ENCODE peak calls at places on chromosomes 16 and 17, in nine cellular contexts. One of them, this sample, is unnamed.

GRCh38 chr16:81558444-81559175 is 114.0 kb downstream of the CMIP start:
- DNase-seq in stimulated activated CD4-positive, alpha-beta T cell treated with anti-CD3 and anti-CD28 coated beads, Interleukin-2, amount 100 ng/mL, for 24 hours: no peak
- DNase-seq in CD4-positive, alpha-beta T cell: no peak
- DNase-seq in Peyer's patch: no peak
- DNase-seq in stimulated activated CD8-positive, alpha-beta memory T cell treated with anti-CD3 and anti-CD28 coated beads, Interleukin-12 subunit alpha, Interleukin-12 subunit beta, amount 100 ng/mL, for 1 hour: no peak
- DNase-seq in EH: no peak
- DNase-seq in transverse colon: peak
- DNase-seq in brain microvascular endothelial cell: no peak
- DNase-seq in kidney: peak
- DNase-seq in this sample: no peak

GRCh38 chr17:35086931-35087573 is 23.5 kb upstream of the RFFL start:
- DNase-seq in stimulated activated CD4-positive, alpha-beta T cell treated with anti-CD3 and anti-CD28 coated beads, Interleukin-2, amount 100 ng/mL, for 24 hours: no peak
- DNase-seq in CD4-positive, alpha-beta T cell: no peak
- DNase-seq in Peyer's patch: no peak
- DNase-seq in stimulated activated CD8-positive, alpha-beta memory T cell treated with anti-CD3 and anti-CD28 coated beads, Interleukin-12 subunit alpha, Interleukin-12 subunit beta, amount 100 ng/mL, for 1 hour: no peak
- DNase-seq in EH: no peak
- DNase-seq in transverse colon: peak
- DNase-seq in brain microvascular endothelial cell: no peak
- DNase-seq in kidney: no peak
- DNase-seq in this sample: no peak

GRCh38 chr16:73202176-73202729 is 154.3 kb upstream of the ZFHX3 start:
- DNase-seq in stimulated activated CD4-positive, alpha-beta T cell treated with anti-CD3 and anti-CD28 coated beads, Interleukin-2, amount 100 ng/mL, for 24 hours: no peak
- DNase-seq in CD4-positive, alpha-beta T cell: no peak
- DNase-seq in Peyer's patch: no peak
- DNase-seq in stimulated activated CD8-positive, alpha-beta memory T cell treated with anti-CD3 and anti-CD28 coated beads, Interleukin-12 subunit alpha, Interleukin-12 subunit beta, amount 100 ng/mL, for 1 hour: no peak
- DNase-seq in EH: peak
- DNase-seq in transverse colon: peak
- DNase-seq in brain microvascular endothelial cell: peak
- DNase-seq in kidney: no peak
- DNase-seq in this sample: peak

GRCh38 chr17:81091774-81092517 is 57.0 kb downstream of the BAIAP2 start:
- DNase-seq in stimulated activated CD4-positive, alpha-beta T cell treated with anti-CD3 and anti-CD28 coated beads, Interleukin-2, amount 100 ng/mL, for 24 hours: no peak
- DNase-seq in CD4-positive, alpha-beta T cell: no peak
- DNase-seq in Peyer's patch: no peak
- DNase-seq in stimulated activated CD8-positive, alpha-beta memory T cell treated with anti-CD3 and anti-CD28 coated beads, Interleukin-12 subunit alpha, Interleukin-12 subunit beta, amount 100 ng/mL, for 1 hour: no peak
- DNase-seq in EH: no peak
- DNase-seq in transverse colon: no peak
- DNase-seq in brain microvascular endothelial cell: no peak
- DNase-seq in kidney: no peak
- DNase-seq in this sample: no peak

GRCh38 chr16:46736695-46737094 is 11.4 kb downstream of the MYLK3 start:
- DNase-seq in stimulated activated CD4-positive, alpha-beta T cell treated with anti-CD3 and anti-CD28 coated beads, Interleukin-2, amount 100 ng/mL, for 24 hours: no peak
- DNase-seq in CD4-positive, alpha-beta T cell: no peak
- DNase-seq in Peyer's patch: no peak
- DNase-seq in stimulated activated CD8-positive, alpha-beta memory T cell treated with anti-CD3 and anti-CD28 coated beads, Interleukin-12 subunit alpha, Interleukin-12 subunit beta, amount 100 ng/mL, for 1 hour: no peak
- DNase-seq in EH: peak
- DNase-seq in transverse colon: no peak
- DNase-seq in brain microvascular endothelial cell: no peak
- DNase-seq in kidney: no peak
- DNase-seq in this sample: no peak

GRCh38 chr17:81869221-81870154 is 1.6 kb downstream of the ARHGDIA start:
- DNase-seq in stimulated activated CD4-positive, alpha-beta T cell treated with anti-CD3 and anti-CD28 coated beads, Interleukin-2, amount 100 ng/mL, for 24 hours: peak
- DNase-seq in CD4-positive, alpha-beta T cell: no peak
- DNase-seq in Peyer's patch: no peak
- DNase-seq in stimulated activated CD8-positive, alpha-beta memory T cell treated with anti-CD3 and anti-CD28 coated beads, Interleukin-12 subunit alpha, Interleukin-12 subunit beta, amount 100 ng/mL, for 1 hour: no peak
- DNase-seq in EH: peak
- DNase-seq in transverse colon: peak
- DNase-seq in brain microvascular endothelial cell: peak
- DNase-seq in kidney: peak
- DNase-seq in this sample: peak

GRCh38 chr17:58283674-58284612 is 3.2 kb upstream of the MPO start:
- DNase-seq in stimulated activated CD4-positive, alpha-beta T cell treated with anti-CD3 and anti-CD28 coated beads, Interleukin-2, amount 100 ng/mL, for 24 hours: no peak
- DNase-seq in CD4-positive, alpha-beta T cell: no peak
- DNase-seq in Peyer's patch: no peak
- DNase-seq in stimulated activated CD8-positive, alpha-beta memory T cell treated with anti-CD3 and anti-CD28 coated beads, Interleukin-12 subunit alpha, Interleukin-12 subunit beta, amount 100 ng/mL, for 1 hour: no peak
- DNase-seq in EH: no peak
- DNase-seq in transverse colon: no peak
- DNase-seq in brain microvascular endothelial cell: no peak
- DNase-seq in kidney: peak
- DNase-seq in this sample: no peak

GRCh38 chr16:2468142-2468724 is 2.9 kb upstream of the NTN3 start:
- DNase-seq in stimulated activated CD4-positive, alpha-beta T cell treated with anti-CD3 and anti-CD28 coated beads, Interleukin-2, amount 100 ng/mL, for 24 hours: peak
- DNase-seq in CD4-positive, alpha-beta T cell: no peak
- DNase-seq in Peyer's patch: no peak
- DNase-seq in stimulated activated CD8-positive, alpha-beta memory T cell treated with anti-CD3 and anti-CD28 coated beads, Interleukin-12 subunit alpha, Interleukin-12 subunit beta, amount 100 ng/mL, for 1 hour: no peak
- DNase-seq in EH: peak
- DNase-seq in transverse colon: no peak
- DNase-seq in brain microvascular endothelial cell: no peak
- DNase-seq in kidney: peak
- DNase-seq in this sample: no peak

GRCh38 chr17:11981862-11982261 is 15.4 kb downstream of the ZNF18 start:
- DNase-seq in stimulated activated CD4-positive, alpha-beta T cell treated with anti-CD3 and anti-CD28 coated beads, Interleukin-2, amount 100 ng/mL, for 24 hours: no peak
- DNase-seq in CD4-positive, alpha-beta T cell: no peak
- DNase-seq in Peyer's patch: no peak
- DNase-seq in stimulated activated CD8-positive, alpha-beta memory T cell treated with anti-CD3 and anti-CD28 coated beads, Interleukin-12 subunit alpha, Interleukin-12 subunit beta, amount 100 ng/mL, for 1 hour: no peak
- DNase-seq in EH: no peak
- DNase-seq in transverse colon: no peak
- DNase-seq in brain microvascular endothelial cell: no peak
- DNase-seq in kidney: no peak
- DNase-seq in this sample: no peak

GRCh38 chr17:50905460-50905803 is 39.3 kb upstream of the TOB1 start:
- DNase-seq in stimulated activated CD4-positive, alpha-beta T cell treated with anti-CD3 and anti-CD28 coated beads, Interleukin-2, amount 100 ng/mL, for 24 hours: no peak
- DNase-seq in CD4-positive, alpha-beta T cell: no peak
- DNase-seq in Peyer's patch: no peak
- DNase-seq in stimulated activated CD8-positive, alpha-beta memory T cell treated with anti-CD3 and anti-CD28 coated beads, Interleukin-12 subunit alpha, Interleukin-12 subunit beta, amount 100 ng/mL, for 1 hour: no peak
- DNase-seq in EH: no peak
- DNase-seq in transverse colon: no peak
- DNase-seq in brain microvascular endothelial cell: no peak
- DNase-seq in kidney: no peak
- DNase-seq in this sample: peak

GRCh38 chr17:1590031-1590746 is 27.6 kb upstream of the PITPNA start:
- DNase-seq in stimulated activated CD4-positive, alpha-beta T cell treated with anti-CD3 and anti-CD28 coated beads, Interleukin-2, amount 100 ng/mL, for 24 hours: peak
- DNase-seq in CD4-positive, alpha-beta T cell: no peak
- DNase-seq in Peyer's patch: no peak
- DNase-seq in stimulated activated CD8-positive, alpha-beta memory T cell treated with anti-CD3 and anti-CD28 coated beads, Interleukin-12 subunit alpha, Interleukin-12 subunit beta, amount 100 ng/mL, for 1 hour: no peak
- DNase-seq in EH: peak
- DNase-seq in transverse colon: peak
- DNase-seq in brain microvascular endothelial cell: peak
- DNase-seq in kidney: no peak
- DNase-seq in this sample: no peak

GRCh38 chr16:72939247-72939646 is 108.7 kb downstream of the ZFHX3 start:
- DNase-seq in stimulated activated CD4-positive, alpha-beta T cell treated with anti-CD3 and anti-CD28 coated beads, Interleukin-2, amount 100 ng/mL, for 24 hours: no peak
- DNase-seq in CD4-positive, alpha-beta T cell: no peak
- DNase-seq in Peyer's patch: no peak
- DNase-seq in stimulated activated CD8-positive, alpha-beta memory T cell treated with anti-CD3 and anti-CD28 coated beads, Interleukin-12 subunit alpha, Interleukin-12 subunit beta, amount 100 ng/mL, for 1 hour: no peak
- DNase-seq in EH: peak
- DNase-seq in transverse colon: peak
- DNase-seq in brain microvascular endothelial cell: peak
- DNase-seq in kidney: peak
- DNase-seq in this sample: no peak

GRCh38 chr17:61299517-61300513 is 99.8 kb upstream of the TBX2 start:
- DNase-seq in stimulated activated CD4-positive, alpha-beta T cell treated with anti-CD3 and anti-CD28 coated beads, Interleukin-2, amount 100 ng/mL, for 24 hours: no peak
- DNase-seq in CD4-positive, alpha-beta T cell: no peak
- DNase-seq in Peyer's patch: no peak
- DNase-seq in stimulated activated CD8-positive, alpha-beta memory T cell treated with anti-CD3 and anti-CD28 coated beads, Interleukin-12 subunit alpha, Interleukin-12 subunit beta, amount 100 ng/mL, for 1 hour: no peak
- DNase-seq in EH: no peak
- DNase-seq in transverse colon: no peak
- DNase-seq in brain microvascular endothelial cell: no peak
- DNase-seq in kidney: no peak
- DNase-seq in this sample: no peak

GRCh38 chr16:17467923-17468540 is 2.7 kb downstream of the XYLT1 start:
- DNase-seq in stimulated activated CD4-positive, alpha-beta T cell treated with anti-CD3 and anti-CD28 coated beads, Interleukin-2, amount 100 ng/mL, for 24 hours: peak
- DNase-seq in CD4-positive, alpha-beta T cell: peak
- DNase-seq in Peyer's patch: peak
- DNase-seq in stimulated activated CD8-positive, alpha-beta memory T cell treated with anti-CD3 and anti-CD28 coated beads, Interleukin-12 subunit alpha, Interleukin-12 subunit beta, amount 100 ng/mL, for 1 hour: no peak
- DNase-seq in EH: peak
- DNase-seq in transverse colon: peak
- DNase-seq in brain microvascular endothelial cell: peak
- DNase-seq in kidney: peak
- DNase-seq in this sample: peak

GRCh38 chr17:42562845-42563509 is 1.0 kb downstream of the COASY start:
- DNase-seq in stimulated activated CD4-positive, alpha-beta T cell treated with anti-CD3 and anti-CD28 coated beads, Interleukin-2, amount 100 ng/mL, for 24 hours: no peak
- DNase-seq in CD4-positive, alpha-beta T cell: no peak
- DNase-seq in Peyer's patch: no peak
- DNase-seq in stimulated activated CD8-positive, alpha-beta memory T cell treated with anti-CD3 and anti-CD28 coated beads, Interleukin-12 subunit alpha, Interleukin-12 subunit beta, amount 100 ng/mL, for 1 hour: no peak
- DNase-seq in EH: no peak
- DNase-seq in transverse colon: no peak
- DNase-seq in brain microvascular endothelial cell: no peak
- DNase-seq in kidney: peak
- DNase-seq in this sample: no peak

GRCh38 chr17:17904171-17905035 is 67.6 kb upstream of the SREBF1 start:
- DNase-seq in stimulated activated CD4-positive, alpha-beta T cell treated with anti-CD3 and anti-CD28 coated beads, Interleukin-2, amount 100 ng/mL, for 24 hours: no peak
- DNase-seq in CD4-positive, alpha-beta T cell: no peak
- DNase-seq in Peyer's patch: no peak
- DNase-seq in stimulated activated CD8-positive, alpha-beta memory T cell treated with anti-CD3 and anti-CD28 coated beads, Interleukin-12 subunit alpha, Interleukin-12 subunit beta, amount 100 ng/mL, for 1 hour: no peak
- DNase-seq in EH: peak
- DNase-seq in transverse colon: no peak
- DNase-seq in brain microvascular endothelial cell: no peak
- DNase-seq in kidney: peak
- DNase-seq in this sample: peak

GRCh38 chr16:85210423-85211169 is 98.3 kb upstream of the CIBAR2 start:
- DNase-seq in stimulated activated CD4-positive, alpha-beta T cell treated with anti-CD3 and anti-CD28 coated beads, Interleukin-2, amount 100 ng/mL, for 24 hours: no peak
- DNase-seq in CD4-positive, alpha-beta T cell: no peak
- DNase-seq in Peyer's patch: no peak
- DNase-seq in stimulated activated CD8-positive, alpha-beta memory T cell treated with anti-CD3 and anti-CD28 coated beads, Interleukin-12 subunit alpha, Interleukin-12 subunit beta, amount 100 ng/mL, for 1 hour: no peak
- DNase-seq in EH: peak
- DNase-seq in transverse colon: no peak
- DNase-seq in brain microvascular endothelial cell: peak
- DNase-seq in kidney: no peak
- DNase-seq in this sample: no peak

GRCh38 chr16:11759163-11759834 is 16.6 kb upstream of the TXNDC11 start:
- DNase-seq in stimulated activated CD4-positive, alpha-beta T cell treated with anti-CD3 and anti-CD28 coated beads, Interleukin-2, amount 100 ng/mL, for 24 hours: no peak
- DNase-seq in CD4-positive, alpha-beta T cell: no peak
- DNase-seq in Peyer's patch: no peak
- DNase-seq in stimulated activated CD8-positive, alpha-beta memory T cell treated with anti-CD3 and anti-CD28 coated beads, Interleukin-12 subunit alpha, Interleukin-12 subunit beta, amount 100 ng/mL, for 1 hour: no peak
- DNase-seq in EH: no peak
- DNase-seq in transverse colon: peak
- DNase-seq in brain microvascular endothelial cell: no peak
- DNase-seq in kidney: no peak
- DNase-seq in this sample: no peak

GRCh38 chr17:40349477-40350409 is 14.8 kb downstream of the GJD3 start:
- DNase-seq in stimulated activated CD4-positive, alpha-beta T cell treated with anti-CD3 and anti-CD28 coated beads, Interleukin-2, amount 100 ng/mL, for 24 hours: no peak
- DNase-seq in CD4-positive, alpha-beta T cell: no peak
- DNase-seq in Peyer's patch: no peak
- DNase-seq in stimulated activated CD8-positive, alpha-beta memory T cell treated with anti-CD3 and anti-CD28 coated beads, Interleukin-12 subunit alpha, Interleukin-12 subunit beta, amount 100 ng/mL, for 1 hour: no peak
- DNase-seq in EH: no peak
- DNase-seq in transverse colon: no peak
- DNase-seq in brain microvascular endothelial cell: no peak
- DNase-seq in kidney: no peak
- DNase-seq in this sample: peak

GRCh38 chr16:53745753-53746258 is 41.9 kb downstream of the FTO start:
- DNase-seq in stimulated activated CD4-positive, alpha-beta T cell treated with anti-CD3 and anti-CD28 coated beads, Interleukin-2, amount 100 ng/mL, for 24 hours: no peak
- DNase-seq in CD4-positive, alpha-beta T cell: no peak
- DNase-seq in Peyer's patch: no peak
- DNase-seq in stimulated activated CD8-positive, alpha-beta memory T cell treated with anti-CD3 and anti-CD28 coated beads, Interleukin-12 subunit alpha, Interleukin-12 subunit beta, amount 100 ng/mL, for 1 hour: no peak
- DNase-seq in EH: peak
- DNase-seq in transverse colon: no peak
- DNase-seq in brain microvascular endothelial cell: no peak
- DNase-seq in kidney: no peak
- DNase-seq in this sample: no peak

GRCh38 chr16:27508476-27508875 is 41.2 kb downstream of the GTF3C1 start:
- DNase-seq in stimulated activated CD4-positive, alpha-beta T cell treated with anti-CD3 and anti-CD28 coated beads, Interleukin-2, amount 100 ng/mL, for 24 hours: no peak
- DNase-seq in CD4-positive, alpha-beta T cell: no peak
- DNase-seq in Peyer's patch: no peak
- DNase-seq in stimulated activated CD8-positive, alpha-beta memory T cell treated with anti-CD3 and anti-CD28 coated beads, Interleukin-12 subunit alpha, Interleukin-12 subunit beta, amount 100 ng/mL, for 1 hour: no peak
- DNase-seq in EH: no peak
- DNase-seq in transverse colon: no peak
- DNase-seq in brain microvascular endothelial cell: no peak
- DNase-seq in kidney: no peak
- DNase-seq in this sample: no peak

GRCh38 chr16:19488213-19488640 is 33.7 kb downstream of the GDE1 start:
- DNase-seq in stimulated activated CD4-positive, alpha-beta T cell treated with anti-CD3 and anti-CD28 coated beads, Interleukin-2, amount 100 ng/mL, for 24 hours: no peak
- DNase-seq in CD4-positive, alpha-beta T cell: no peak
- DNase-seq in Peyer's patch: no peak
- DNase-seq in stimulated activated CD8-positive, alpha-beta memory T cell treated with anti-CD3 and anti-CD28 coated beads, Interleukin-12 subunit alpha, Interleukin-12 subunit beta, amount 100 ng/mL, for 1 hour: no peak
- DNase-seq in EH: no peak
- DNase-seq in transverse colon: peak
- DNase-seq in brain microvascular endothelial cell: no peak
- DNase-seq in kidney: no peak
- DNase-seq in this sample: no peak

GRCh38 chr17:32385971-32386370 is 36.0 kb downstream of the ZNF207 start:
- DNase-seq in stimulated activated CD4-positive, alpha-beta T cell treated with anti-CD3 and anti-CD28 coated beads, Interleukin-2, amount 100 ng/mL, for 24 hours: no peak
- DNase-seq in CD4-positive, alpha-beta T cell: no peak
- DNase-seq in Peyer's patch: no peak
- DNase-seq in stimulated activated CD8-positive, alpha-beta memory T cell treated with anti-CD3 and anti-CD28 coated beads, Interleukin-12 subunit alpha, Interleukin-12 subunit beta, amount 100 ng/mL, for 1 hour: no peak
- DNase-seq in EH: no peak
- DNase-seq in transverse colon: no peak
- DNase-seq in brain microvascular endothelial cell: no peak
- DNase-seq in kidney: no peak
- DNase-seq in this sample: no peak

GRCh38 chr17:79844869-79845600 is 5.8 kb upstream of the CBX4 start:
- DNase-seq in stimulated activated CD4-positive, alpha-beta T cell treated with anti-CD3 and anti-CD28 coated beads, Interleukin-2, amount 100 ng/mL, for 24 hours: peak
- DNase-seq in CD4-positive, alpha-beta T cell: no peak
- DNase-seq in Peyer's patch: no peak
- DNase-seq in stimulated activated CD8-positive, alpha-beta memory T cell treated with anti-CD3 and anti-CD28 coated beads, Interleukin-12 subunit alpha, Interleukin-12 subunit beta, amount 100 ng/mL, for 1 hour: no peak
- DNase-seq in EH: peak
- DNase-seq in transverse colon: peak
- DNase-seq in brain microvascular endothelial cell: no peak
- DNase-seq in kidney: peak
- DNase-seq in this sample: peak

GRCh38 chr16:27149986-27150385 is 53.3 kb upstream of the KDM8 start:
- DNase-seq in stimulated activated CD4-positive, alpha-beta T cell treated with anti-CD3 and anti-CD28 coated beads, Interleukin-2, amount 100 ng/mL, for 24 hours: no peak
- DNase-seq in CD4-positive, alpha-beta T cell: no peak
- DNase-seq in Peyer's patch: no peak
- DNase-seq in stimulated activated CD8-positive, alpha-beta memory T cell treated with anti-CD3 and anti-CD28 coated beads, Interleukin-12 subunit alpha, Interleukin-12 subunit beta, amount 100 ng/mL, for 1 hour: no peak
- DNase-seq in EH: no peak
- DNase-seq in transverse colon: no peak
- DNase-seq in brain microvascular endothelial cell: no peak
- DNase-seq in kidney: no peak
- DNase-seq in this sample: no peak

GRCh38 chr17:81890447-81891302 is 711 bp downstream of the ALYREF start:
- DNase-seq in stimulated activated CD4-positive, alpha-beta T cell treated with anti-CD3 and anti-CD28 coated beads, Interleukin-2, amount 100 ng/mL, for 24 hours: peak
- DNase-seq in CD4-positive, alpha-beta T cell: no peak
- DNase-seq in Peyer's patch: no peak
- DNase-seq in stimulated activated CD8-positive, alpha-beta memory T cell treated with anti-CD3 and anti-CD28 coated beads, Interleukin-12 subunit alpha, Interleukin-12 subunit beta, amount 100 ng/mL, for 1 hour: no peak
- DNase-seq in EH: peak
- DNase-seq in transverse colon: no peak
- DNase-seq in brain microvascular endothelial cell: no peak
- DNase-seq in kidney: peak
- DNase-seq in this sample: no peak

GRCh38 chr16:23269248-23270091 is 32.6 kb upstream of the SCNN1B start:
- DNase-seq in stimulated activated CD4-positive, alpha-beta T cell treated with anti-CD3 and anti-CD28 coated beads, Interleukin-2, amount 100 ng/mL, for 24 hours: no peak
- DNase-seq in CD4-positive, alpha-beta T cell: no peak
- DNase-seq in Peyer's patch: no peak
- DNase-seq in stimulated activated CD8-positive, alpha-beta memory T cell treated with anti-CD3 and anti-CD28 coated beads, Interleukin-12 subunit alpha, Interleukin-12 subunit beta, amount 100 ng/mL, for 1 hour: no peak
- DNase-seq in EH: no peak
- DNase-seq in transverse colon: no peak
- DNase-seq in brain microvascular endothelial cell: no peak
- DNase-seq in kidney: no peak
- DNase-seq in this sample: no peak

GRCh38 chr17:76556759-76557367 is 17.0 kb downstream of the PRCD start:
- DNase-seq in stimulated activated CD4-positive, alpha-beta T cell treated with anti-CD3 and anti-CD28 coated beads, Interleukin-2, amount 100 ng/mL, for 24 hours: peak
- DNase-seq in CD4-positive, alpha-beta T cell: no peak
- DNase-seq in Peyer's patch: no peak
- DNase-seq in stimulated activated CD8-positive, alpha-beta memory T cell treated with anti-CD3 and anti-CD28 coated beads, Interleukin-12 subunit alpha, Interleukin-12 subunit beta, amount 100 ng/mL, for 1 hour: no peak
- DNase-seq in EH: peak
- DNase-seq in transverse colon: peak
- DNase-seq in brain microvascular endothelial cell: no peak
- DNase-seq in kidney: no peak
- DNase-seq in this sample: no peak

GRCh38 chr17:652310-652709 is 62.3 kb downstream of the VPS53 start:
- DNase-seq in stimulated activated CD4-positive, alpha-beta T cell treated with anti-CD3 and anti-CD28 coated beads, Interleukin-2, amount 100 ng/mL, for 24 hours: no peak
- DNase-seq in CD4-positive, alpha-beta T cell: no peak
- DNase-seq in Peyer's patch: no peak
- DNase-seq in stimulated activated CD8-positive, alpha-beta memory T cell treated with anti-CD3 and anti-CD28 coated beads, Interleukin-12 subunit alpha, Interleukin-12 subunit beta, amount 100 ng/mL, for 1 hour: no peak
- DNase-seq in EH: no peak
- DNase-seq in transverse colon: peak
- DNase-seq in brain microvascular endothelial cell: no peak
- DNase-seq in kidney: no peak
- DNase-seq in this sample: no peak

GRCh38 chr17:8289103-8289397 is 580 bp downstream of the RANGRF start:
- DNase-seq in stimulated activated CD4-positive, alpha-beta T cell treated with anti-CD3 and anti-CD28 coated beads, Interleukin-2, amount 100 ng/mL, for 24 hours: peak
- DNase-seq in CD4-positive, alpha-beta T cell: no peak
- DNase-seq in Peyer's patch: no peak
- DNase-seq in stimulated activated CD8-positive, alpha-beta memory T cell treated with anti-CD3 and anti-CD28 coated beads, Interleukin-12 subunit alpha, Interleukin-12 subunit beta, amount 100 ng/mL, for 1 hour: no peak
- DNase-seq in EH: no peak
- DNase-seq in transverse colon: no peak
- DNase-seq in brain microvascular endothelial cell: peak
- DNase-seq in kidney: no peak
- DNase-seq in this sample: no peak

GRCh38 chr16:54171855-54172537 is 114.6 kb downstream of the IRX3 start:
- DNase-seq in stimulated activated CD4-positive, alpha-beta T cell treated with anti-CD3 and anti-CD28 coated beads, Interleukin-2, amount 100 ng/mL, for 24 hours: no peak
- DNase-seq in CD4-positive, alpha-beta T cell: no peak
- DNase-seq in Peyer's patch: no peak
- DNase-seq in stimulated activated CD8-positive, alpha-beta memory T cell treated with anti-CD3 and anti-CD28 coated beads, Interleukin-12 subunit alpha, Interleukin-12 subunit beta, amount 100 ng/mL, for 1 hour: no peak
- DNase-seq in EH: peak
- DNase-seq in transverse colon: no peak
- DNase-seq in brain microvascular endothelial cell: peak
- DNase-seq in kidney: no peak
- DNase-seq in this sample: no peak